ENCODE peak calls at places on chromosomes 5 and 9, in four cellular contexts. One of them, this sample, is unnamed.

GRCh38 chr5:159864885-159865622 is 51.2 kb upstream of the ADRA1B start:
- DNase-seq in CD8-positive, alpha-beta T cell: no peak
- DNase-seq in transverse colon: no peak
- DNase-seq in AG04450: no peak
- DNase-seq in this sample: no peak

GRCh38 chr5:128252794-128253193 is 169.2 kb downstream of the SLC12A2 start:
- DNase-seq in CD8-positive, alpha-beta T cell: no peak
- DNase-seq in AG04450: no peak
- DNase-seq in transverse colon: no peak
- DNase-seq in this sample: no peak

GRCh38 chr9:124479947-124480620 is 27.1 kb downstream of the NR5A1 start:
- DNase-seq in transverse colon: no peak
- DNase-seq in AG04450: no peak
- DNase-seq in CD8-positive, alpha-beta T cell: no peak
- DNase-seq in this sample: no peak

GRCh38 chr5:142011572-142012185 is 1.1 kb downstream of the GNPDA1 start:
- DNase-seq in transverse colon: no peak
- DNase-seq in CD8-positive, alpha-beta T cell: no peak
- DNase-seq in AG04450: no peak
- DNase-seq in this sample: no peak

GRCh38 chr5:99815-100214 is 7.8 kb downstream of the PLEKHG4B start:
- DNase-seq in CD8-positive, alpha-beta T cell: no peak
- DNase-seq in AG04450: no peak
- DNase-seq in transverse colon: no peak
- DNase-seq in this sample: no peak

GRCh38 chr5:107466233-107466769 is 204.4 kb downstream of the EFNA5 start:
- DNase-seq in CD8-positive, alpha-beta T cell: no peak
- DNase-seq in AG04450: peak; percentile 55
- DNase-seq in transverse colon: no peak
- DNase-seq in this sample: peak; percentile 46

GRCh38 chr5:54619732-54620582 is 102.4 kb downstream of the SNX18 start:
- DNase-seq in transverse colon: no peak
- DNase-seq in AG04450: no peak
- DNase-seq in CD8-positive, alpha-beta T cell: no peak
- DNase-seq in this sample: no peak

GRCh38 chr5:148730272-148730954 is 76.1 kb upstream of the HTR4 start:
- DNase-seq in AG04450: no peak
- DNase-seq in transverse colon: no peak
- DNase-seq in CD8-positive, alpha-beta T cell: no peak
- DNase-seq in this sample: no peak

GRCh38 chr5:154358410-154359221 is 87.2 kb upstream of the SAP30L start:
- DNase-seq in transverse colon: no peak
- DNase-seq in CD8-positive, alpha-beta T cell: no peak
- DNase-seq in AG04450: no peak
- DNase-seq in this sample: no peak

GRCh38 chr9:126347911-126348760 is 21.5 kb downstream of the MVB12B start:
- DNase-seq in AG04450: no peak
- DNase-seq in transverse colon: peak; percentile 74
- DNase-seq in CD8-positive, alpha-beta T cell: no peak
- DNase-seq in this sample: no peak

GRCh38 chr9:4143951-4144717 is 155.7 kb downstream of the GLIS3 start:
- DNase-seq in AG04450: no peak
- DNase-seq in transverse colon: no peak
- DNase-seq in CD8-positive, alpha-beta T cell: no peak
- DNase-seq in this sample: no peak

GRCh38 chr5:3317051-3317795 is 278.4 kb upstream of the IRX1 start:
- DNase-seq in CD8-positive, alpha-beta T cell: no peak
- DNase-seq in transverse colon: no peak
- DNase-seq in AG04450: no peak
- DNase-seq in this sample: no peak

GRCh38 chr5:132825165-132825823 is 5.2 kb downstream of the SHROOM1 start:
- DNase-seq in transverse colon: no peak
- DNase-seq in AG04450: no peak
- DNase-seq in CD8-positive, alpha-beta T cell: no peak
- DNase-seq in this sample: no peak

GRCh38 chr9:89722712-89723111 is 117.9 kb downstream of the GADD45G start:
- DNase-seq in CD8-positive, alpha-beta T cell: no peak
- DNase-seq in AG04450: no peak
- DNase-seq in transverse colon: no peak
- DNase-seq in this sample: no peak

GRCh38 chr9:20028192-20028848 is 239.5 kb upstream of the SLC24A2 start:
- DNase-seq in CD8-positive, alpha-beta T cell: no peak
- DNase-seq in transverse colon: no peak
- DNase-seq in AG04450: no peak
- DNase-seq in this sample: no peak

GRCh38 chr9:99606955-99607354 is 214.7 kb upstream of the NR4A3 start:
- DNase-seq in CD8-positive, alpha-beta T cell: no peak
- DNase-seq in AG04450: no peak
- DNase-seq in transverse colon: no peak
- DNase-seq in this sample: no peak

GRCh38 chr9:130756037-130756436 is 62.5 kb downstream of the EXOSC2 start:
- DNase-seq in CD8-positive, alpha-beta T cell: no peak
- DNase-seq in transverse colon: no peak
- DNase-seq in AG04450: no peak
- DNase-seq in this sample: no peak

GRCh38 chr5:122076669-122077450 is 1.2 kb downstream of the LOX start:
- DNase-seq in AG04450: no peak
- DNase-seq in transverse colon: peak; percentile 81
- DNase-seq in CD8-positive, alpha-beta T cell: no peak
- DNase-seq in this sample: peak; percentile 71

GRCh38 chr9:116646661-116647514 is 40.2 kb upstream of the TRIM32 start:
- DNase-seq in CD8-positive, alpha-beta T cell: no peak
- DNase-seq in AG04450: no peak
- DNase-seq in transverse colon: no peak
- DNase-seq in this sample: no peak

GRCh38 chr9:129459550-129460322 is 161.2 kb downstream of the C9orf50 start:
- DNase-seq in CD8-positive, alpha-beta T cell: no peak
- DNase-seq in transverse colon: peak; percentile 33
- DNase-seq in AG04450: no peak
- DNase-seq in this sample: no peak

DNA sequence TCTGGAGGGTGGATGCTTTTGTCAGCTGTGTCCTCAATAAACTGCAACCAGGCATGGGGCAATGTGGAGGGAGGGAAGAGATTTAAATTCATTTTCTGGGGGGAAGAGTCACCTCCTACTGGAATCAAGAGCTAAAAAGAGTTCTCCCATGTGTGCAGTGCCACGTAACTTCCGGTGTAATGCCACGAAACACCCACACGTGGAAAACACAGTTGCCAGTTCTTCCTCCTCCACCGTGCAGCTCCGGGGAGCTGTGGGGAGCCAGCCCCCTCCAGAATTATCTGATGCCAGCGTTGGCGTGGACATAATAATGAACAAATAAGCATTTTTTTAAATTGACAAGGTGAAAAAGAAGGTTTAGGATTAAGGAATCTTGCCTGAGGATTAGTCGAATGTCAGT is 32.1 kb upstream of the MED10 start:
- DNase-seq in AG04450: no peak
- DNase-seq in CD8-positive, alpha-beta T cell: no peak
- DNase-seq in transverse colon: no peak
- DNase-seq in this sample: no peak
- H3K27ac ChIP-seq in AG04450: no peak overlapping the region
- H3K27ac ChIP-seq in CD8-positive, alpha-beta T cell: no peak overlapping the region
- H3K27ac ChIP-seq in transverse colon: no peak overlapping the region
- H3K27ac ChIP-seq in this sample: no peak overlapping the region

DNA sequence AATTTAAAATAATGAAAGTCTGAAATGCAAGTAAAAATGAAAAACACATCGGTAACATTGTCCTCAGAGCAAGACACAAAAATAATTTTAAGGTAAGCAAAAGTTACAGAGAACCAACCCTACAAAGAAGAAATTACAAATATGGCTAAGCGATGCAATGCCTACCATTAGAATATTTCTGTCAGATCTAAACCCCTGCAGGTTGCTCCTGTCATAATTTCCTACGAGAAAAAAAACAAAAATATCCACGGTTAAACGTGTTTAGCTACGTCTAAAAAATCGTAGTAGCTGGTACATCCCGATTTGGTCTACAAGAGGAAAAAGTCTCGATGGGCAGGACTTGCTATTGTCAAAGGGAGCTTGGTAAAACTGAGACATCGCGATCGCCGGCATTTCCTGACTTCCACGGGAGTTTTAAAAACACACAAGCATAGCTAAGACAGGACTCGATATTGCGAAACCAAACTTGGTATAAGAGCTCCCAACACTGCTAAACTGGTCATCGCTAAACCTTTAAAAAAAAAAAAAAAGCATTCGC is 1.1 kb upstream of the ANXA2R start:
- DNase-seq in transverse colon: peak; percentile 36
- DNase-seq in CD8-positive, alpha-beta T cell: peak; percentile 55
- DNase-seq in AG04450: no peak
- DNase-seq in this sample: no peak
- H3K27me3 ChIP-seq in transverse colon: peaks cover 68% of the 10 kb centered on the region
- H3K27me3 ChIP-seq in CD8-positive, alpha-beta T cell: no peaks in the 10 kb centered on the region
- H3K27me3 ChIP-seq in AG04450: no peaks in the 10 kb centered on the region
- H3K27me3 ChIP-seq in this sample: peaks cover 57% of the 10 kb centered on the region

GRCh38 chr9:106921989-106922388 is 59.0 kb downstream of the ZNF462 start:
- DNase-seq in transverse colon: no peak
- DNase-seq in CD8-positive, alpha-beta T cell: no peak
- DNase-seq in AG04450: no peak
- DNase-seq in this sample: no peak

GRCh38 chr9:106920091-106920490 is 57.1 kb downstream of the ZNF462 start:
- DNase-seq in AG04450: no peak
- DNase-seq in CD8-positive, alpha-beta T cell: no peak
- DNase-seq in transverse colon: no peak
- DNase-seq in this sample: no peak

GRCh38 chr9:106918825-106919509 is 56.0 kb downstream of the ZNF462 start:
- DNase-seq in AG04450: no peak
- DNase-seq in CD8-positive, alpha-beta T cell: no peak
- DNase-seq in transverse colon: no peak
- DNase-seq in this sample: no peak

GRCh38 chr9:106920701-106921283 is 57.8 kb downstream of the ZNF462 start:
- DNase-seq in AG04450: no peak
- DNase-seq in CD8-positive, alpha-beta T cell: no peak
- DNase-seq in transverse colon: peak; percentile 65
- DNase-seq in this sample: no peak

GRCh38 chr9:106921341-106921899 is 58.5 kb downstream of the ZNF462 start:
- DNase-seq in AG04450: peak; percentile 32
- DNase-seq in CD8-positive, alpha-beta T cell: no peak
- DNase-seq in transverse colon: peak; percentile 32
- DNase-seq in this sample: no peak
- H3K4me3 ChIP-seq in AG04450: no peak overlapping the region
- H3K4me3 ChIP-seq in CD8-positive, alpha-beta T cell: no peak overlapping the region
- H3K4me3 ChIP-seq in transverse colon: no peak overlapping the region
- H3K4me3 ChIP-seq in this sample: no peak overlapping the region

GRCh38 chr5:173094012-173094661 is 38.0 kb downstream of the CREBRF start:
- DNase-seq in CD8-positive, alpha-beta T cell: no peak
- DNase-seq in transverse colon: no peak
- DNase-seq in AG04450: peak; percentile 48
- DNase-seq in this sample: no peak
- H3K27ac ChIP-seq in CD8-positive, alpha-beta T cell: no peak overlapping the region
- H3K27ac ChIP-seq in transverse colon: no peak overlapping the region
- H3K27ac ChIP-seq in AG04450: no peak overlapping the region
- H3K27ac ChIP-seq in this sample: peak overlapping the region; percentile 44

GRCh38 chr5:88660326-88660946 is 222.5 kb downstream of the MEF2C start:
- DNase-seq in transverse colon: no peak
- DNase-seq in AG04450: no peak
- DNase-seq in CD8-positive, alpha-beta T cell: no peak
- DNase-seq in this sample: peak; percentile 67
- H3K27me3 ChIP-seq in transverse colon: peaks cover 99% of the 10 kb centered on the region
- H3K27me3 ChIP-seq in AG04450: peaks cover 45% of the 10 kb centered on the region
- H3K27me3 ChIP-seq in CD8-positive, alpha-beta T cell: peaks cover 53% of the 10 kb centered on the region
- H3K27me3 ChIP-seq in this sample: no peaks in the 10 kb centered on the region

DNA sequence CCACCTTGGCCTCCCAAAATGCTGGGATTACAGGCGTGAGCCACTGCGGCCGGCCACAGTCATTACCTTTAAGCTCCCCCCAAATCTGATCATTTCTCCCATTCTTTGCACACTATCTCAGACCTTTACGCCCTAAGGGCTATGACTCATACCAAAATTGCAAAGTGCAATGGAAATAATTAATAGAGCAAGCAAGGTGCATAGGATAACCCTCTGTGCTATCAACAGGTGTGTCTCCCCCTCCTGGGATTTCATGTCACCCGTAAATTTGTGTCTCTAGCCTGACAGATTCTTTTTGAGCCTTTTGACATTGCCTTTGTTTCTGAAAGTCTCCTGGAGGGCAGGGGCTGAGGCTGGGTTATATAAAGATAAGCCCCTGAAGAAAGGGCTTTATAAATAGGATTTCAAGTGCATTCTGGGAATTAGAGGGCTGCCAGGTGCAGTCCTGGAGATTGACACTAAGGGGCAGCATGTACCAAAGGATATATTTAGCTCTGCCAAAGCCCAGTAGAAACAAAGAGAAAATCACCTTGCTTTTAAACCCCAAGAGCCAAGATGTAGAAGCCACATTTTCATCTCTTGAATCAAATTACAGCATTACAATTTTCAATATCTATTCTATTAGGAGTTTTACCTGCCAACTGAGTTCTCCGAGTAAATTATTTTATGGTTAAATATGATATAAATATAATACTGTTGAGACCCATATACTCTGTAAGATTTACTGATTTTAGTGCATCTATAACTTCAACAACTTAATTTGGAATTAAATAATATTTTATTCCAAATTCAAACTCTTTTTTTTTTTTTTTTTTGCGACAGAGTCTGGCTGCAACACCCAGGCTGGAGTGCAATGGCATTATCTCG is 18.2 kb downstream of the S100Z start:
- DNase-seq in AG04450: peak; percentile 47
- DNase-seq in CD8-positive, alpha-beta T cell: peak; percentile 60
- DNase-seq in transverse colon: peak; percentile 70
- DNase-seq in this sample: no peak
- H3K4me3 ChIP-seq in AG04450: no peak overlapping the region
- H3K4me3 ChIP-seq in CD8-positive, alpha-beta T cell: no peak overlapping the region
- H3K4me3 ChIP-seq in transverse colon: no peak overlapping the region
- H3K4me3 ChIP-seq in this sample: no peak overlapping the region